ENCODE peak calls at places on chromosome 20, in five cellular contexts. U is left cardiac atrium; E is nephron progenitor cell; D is effector memory CD4-positive, alpha-beta T cell; C is NCI-H1694. I is an unnamed sample.

GRCh38 chr20:478949-479429 is 16.7 kb upstream of the TBC1D20 start:
- DNase-seq in E (peak), C (peak), D (no peak), U (no peak), I (no peak)

GRCh38 chr20:1669304-1669703 is 11.7 kb upstream of the SIRPG start:
- DNase-seq in U (no peak), E (no peak), C (no peak), D (no peak), I (no peak)

GRCh38 chr20:49956689-49957443 is 20.7 kb downstream of the RNF114 start:
- DNase-seq in C (no peak), E (no peak), D (no peak), U (peak), I (no peak)

GRCh38 chr20:45450097-45450818 is 19.3 kb upstream of the WFDC2 start:
- DNase-seq in E (no peak), D (no peak), U (no peak), C (peak), I (no peak)

GRCh38 chr20:31717478-31717946 is 5.2 kb downstream of the BCL2L1 start:
- DNase-seq in U (no peak), D (no peak), E (no peak), C (no peak), I (no peak)

GRCh38 chr20:17377222-17377621 is 150.4 kb downstream of the PCSK2 start:
- DNase-seq in U (no peak), E (no peak), D (no peak), C (no peak), I (no peak)

GRCh38 chr20:10447028-10447427 is 11.9 kb downstream of the SLX4IP start:
- DNase-seq in E (no peak), U (no peak), D (peak), C (peak), I (no peak)

GRCh38 chr20:24608926-24609667 is 139.7 kb downstream of the SYNDIG1 start:
- DNase-seq in C (no peak), U (no peak), D (no peak), E (no peak), I (no peak)

GRCh38 chr20:20237093-20237959 is 130.6 kb upstream of the INSM1 start:
- DNase-seq in D (no peak), C (no peak), E (peak), U (peak), I (peak)

GRCh38 chr20:18987781-18988360 is 174.3 kb downstream of the SCP2D1 start:
- DNase-seq in E (no peak), D (no peak), C (no peak), U (no peak), I (no peak)

GRCh38 chr20:15494841-15495240 is 1078.4 kb downstream of the KIF16B start:
- DNase-seq in D (no peak), C (no peak), U (no peak), E (no peak), I (no peak)

GRCh38 chr20:47054945-47055344 is 160.3 kb downstream of the EYA2 start:
- DNase-seq in D (no peak), U (no peak), C (no peak), E (no peak), I (no peak)

GRCh38 chr20:62361799-62362589 is 5.1 kb downstream of the LAMA5 start:
- DNase-seq in U (peak), E (no peak), C (no peak), D (no peak), I (peak)

GRCh38 chr20:53872561-53873248 is 197.7 kb downstream of the BCAS1 start:
- DNase-seq in U (no peak), C (peak), E (no peak), D (peak), I (no peak)

GRCh38 chr20:40457404-40457803 is 231.6 kb downstream of the MAFB start:
- DNase-seq in D (no peak), U (no peak), E (no peak), C (no peak), I (no peak)

GRCh38 chr20:48180039-48180438 is 394.8 kb upstream of the SULF2 start:
- DNase-seq in E (no peak), U (no peak), D (no peak), C (no peak), I (no peak)

GRCh38 chr20:53582574-53583351 is 10.9 kb downstream of the ZNF217 start:
- DNase-seq in C (no peak), E (no peak), D (peak), U (no peak), I (peak)

GRCh38 chr20:13525225-13525940 is 113.3 kb downstream of the TASP1 start:
- DNase-seq in U (no peak), C (no peak), D (no peak), E (no peak), I (no peak)

GRCh38 chr20:4916991-4917881 is 84.1 kb downstream of the SLC23A2 start:
- DNase-seq in U (no peak), D (no peak), E (no peak), C (no peak), I (no peak)

GRCh38 chr20:49615401-49616153 is 47.6 kb upstream of the PTGIS start:
- DNase-seq in D (no peak), U (peak), E (no peak), C (no peak), I (no peak)

GRCh38 chr20:10239954-10240353 is 21.3 kb downstream of the SNAP25 start:
- DNase-seq in D (no peak), U (no peak), C (no peak), E (no peak), I (peak)

GRCh38 chr20:37539956-37540455 is 12.3 kb upstream of the BLCAP start:
- DNase-seq in C (no peak), E (no peak), D (no peak), U (no peak), I (no peak)

GRCh38 chr20:49538950-49539349 is 29.0 kb downstream of the PTGIS start:
- DNase-seq in E (no peak), U (no peak), D (no peak), C (no peak), I (no peak)

GRCh38 chr20:46787986-46788762 is 78.7 kb downstream of the SLC2A10 start:
- DNase-seq in D (no peak), E (no peak), C (no peak), U (no peak), I (no peak)